ENCODE peak calls at places on chromosome 6, in eight cellular contexts. Y is stomach; Q is CD4-positive, alpha-beta memory T cell; E is aorta; S is mesenchymal stem cell; I is Karpas-422; R is adrenal gland; U is PC-9. H is an unnamed sample.

GRCh38 chr6:19731286-19731685 is 105.9 kb upstream of the ID4 start:
- DNase-seq in Y (no peak), Q (no peak), E (no peak), S (peak; percentile 40), I (no peak), R (no peak), U (peak; percentile 43), H (peak; percentile 57)

GRCh38 chr6:138432063-138432356 is 28.0 kb downstream of the HEBP2 start:
- DNase-seq in Y (no peak), Q (no peak), E (no peak), S (no peak), I (no peak), R (no peak), U (no peak), H (no peak)

GRCh38 chr6:8006208-8006607 is 58.0 kb downstream of the BLOC1S5 start:
- DNase-seq in Y (no peak), Q (no peak), E (no peak), S (peak; percentile 39), I (peak; percentile 67), R (peak; percentile 25), U (no peak), H (peak; percentile 63)

GRCh38 chr6:133277895-133278545 is 36.9 kb downstream of the EYA4 start:
- DNase-seq in Y (no peak), Q (no peak), E (no peak), S (no peak), I (no peak), R (no peak), U (no peak), H (no peak)

GRCh38 chr6:75691012-75691411 is 58.0 kb upstream of the MYO6 start:
- DNase-seq in Y (no peak), Q (no peak), E (no peak), S (peak; percentile 23), I (no peak), R (no peak), U (no peak), H (no peak)

GRCh38 chr6:154754152-154754551 is 20.9 kb downstream of the SCAF8 start:
- DNase-seq in Y (no peak), Q (no peak), E (no peak), S (peak; percentile 65), I (no peak), R (peak; percentile 57), U (no peak), H (no peak)

GRCh38 chr6:161079566-161080262 is 88.1 kb downstream of the MAP3K4 start:
- DNase-seq in Y (no peak), Q (peak; percentile 53), E (no peak), S (peak; percentile 30), I (no peak), R (no peak), U (no peak), H (peak; percentile 46)

GRCh38 chr6:63805808-63806572 is 170.4 kb downstream of the PHF3 start:
- DNase-seq in Y (no peak), Q (no peak), E (peak; percentile 46), S (peak; percentile 93), I (no peak), R (peak; percentile 19), U (peak; percentile 94), H (peak; percentile 89)

GRCh38 chr6:16438677-16439615 is 200.6 kb downstream of the GMPR start:
- DNase-seq in Y (no peak), Q (no peak), E (no peak), S (peak; percentile 59), I (no peak), R (peak; percentile 30), U (no peak), H (peak; percentile 50)

GRCh38 chr6:154962751-154963150 is 32.4 kb upstream of the TIAM2 start:
- DNase-seq in Y (no peak), Q (no peak), E (peak; percentile 57), S (peak; percentile 80), I (no peak), R (no peak), U (peak; percentile 37), H (peak; percentile 79)

GRCh38 chr6:27605401-27606342 is 132.8 kb upstream of the ZNF184 start:
- DNase-seq in Y (no peak), Q (no peak), E (no peak), S (peak; percentile 85), I (no peak), R (no peak), U (peak; percentile 77), H (peak; percentile 67)

GRCh38 chr6:104606361-104606760 is 253.4 kb downstream of the HACE1 start:
- DNase-seq in Y (no peak), Q (no peak), E (no peak), S (no peak), I (no peak), R (no peak), U (no peak), H (no peak)

GRCh38 chr6:73176057-73176456 is 49.2 kb downstream of the KHDC1L start:
- DNase-seq in Y (no peak), Q (no peak), E (no peak), S (no peak), I (no peak), R (no peak), U (no peak), H (no peak)

GRCh38 chr6:73182021-73182607 is 43.2 kb downstream of the KHDC1L start:
- DNase-seq in Y (no peak), Q (no peak), E (no peak), S (no peak), I (no peak), R (no peak), U (no peak), H (no peak)

GRCh38 chr6:73177221-73177944 is 47.9 kb downstream of the KHDC1L start:
- DNase-seq in Y (no peak), Q (no peak), E (no peak), S (no peak), I (peak; percentile 86), R (no peak), U (no peak), H (no peak)

GRCh38 chr6:73180718-73181619 is 44.3 kb downstream of the KHDC1L start:
- DNase-seq in Y (no peak), Q (peak; percentile 32), E (no peak), S (peak; percentile 75), I (peak; percentile 92), R (peak; percentile 23), U (peak; percentile 55), H (peak; percentile 89)

GRCh38 chr6:73180076-73180717 is 45.1 kb downstream of the KHDC1L start:
- DNase-seq in Y (no peak), Q (no peak), E (no peak), S (no peak), I (peak; percentile 82), R (no peak), U (no peak), H (peak; percentile 22)
- H3K4me3 ChIP-seq in Y (peak overlapping the region; percentile 27), Q (no peak overlapping the region), E (no peak overlapping the region), S (no peak overlapping the region), I (peak overlapping the region; percentile 57), R (no peak overlapping the region), U (no peak overlapping the region), H (peak overlapping the region; percentile 81)

GRCh38 chr6:5998236-5998635 is 8.5 kb downstream of the NRN1 start:
- DNase-seq in Y (no peak), Q (no peak), E (no peak), S (no peak), I (no peak), R (no peak), U (no peak), H (no peak)

GRCh38 chr6:5997420-5998093 is 9.2 kb downstream of the NRN1 start:
- DNase-seq in Y (no peak), Q (no peak), E (peak; percentile 75), S (no peak), I (peak; percentile 49), R (peak; percentile 38), U (no peak), H (no peak)

GRCh38 chr6:5994999-5995698 is 11.6 kb downstream of the NRN1 start:
- DNase-seq in Y (no peak), Q (no peak), E (no peak), S (no peak), I (peak; percentile 14), R (no peak), U (no peak), H (no peak)

GRCh38 chr6:5995705-5996686 is 10.7 kb downstream of the NRN1 start:
- DNase-seq in Y (no peak), Q (no peak), E (peak; percentile 72), S (no peak), I (peak; percentile 46), R (peak; percentile 70), U (no peak), H (peak; percentile 24)

DNA sequence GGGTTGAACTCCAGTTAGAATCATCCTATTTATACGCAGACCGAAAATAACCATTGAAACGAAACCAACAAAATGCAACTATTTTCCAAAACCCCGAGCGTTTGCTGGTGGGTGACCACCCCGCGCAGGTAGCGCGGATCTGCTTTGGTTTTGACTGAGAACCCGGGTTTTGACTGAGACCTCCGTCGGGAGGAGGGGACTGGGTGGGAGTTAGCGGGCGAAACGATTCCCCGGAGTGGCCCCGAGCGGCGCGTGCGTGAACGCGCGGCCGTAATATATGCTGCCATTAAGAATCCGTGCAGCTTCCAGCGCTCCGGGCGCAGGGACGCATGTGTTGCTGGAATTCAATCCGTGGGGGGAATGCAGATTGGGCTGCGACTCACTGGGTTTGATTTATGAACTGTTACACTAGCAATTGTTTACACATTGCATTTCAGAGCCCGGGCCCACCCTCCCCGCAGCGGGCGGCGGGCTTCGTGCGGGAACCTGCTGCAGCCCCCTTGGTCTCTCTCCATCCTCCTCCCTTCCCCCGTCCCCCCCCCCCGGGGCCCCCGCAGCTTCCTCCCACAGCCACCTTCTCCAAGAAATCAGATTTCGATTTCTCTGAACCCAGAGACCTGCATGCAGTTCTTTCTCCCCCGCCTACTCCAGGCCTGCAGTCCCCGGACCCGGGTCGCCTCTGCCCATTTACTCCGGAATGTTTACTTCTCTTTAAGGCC is 9.9 kb downstream of the NRN1 start:
- DNase-seq in Y (no peak), Q (no peak), E (no peak), S (no peak), I (peak; percentile 67), R (peak; percentile 28), U (no peak), H (peak; percentile 45)
- H3K27me3 ChIP-seq in Y (peaks cover 93% of the 10 kb centered on the region), Q (peaks cover 91% of the 10 kb centered on the region), E (no peaks in the 10 kb centered on the region), S (peaks cover 53% of the 10 kb centered on the region), I (no peaks in the 10 kb centered on the region), R (peaks cover 77% of the 10 kb centered on the region), U (peaks cover 12% of the 10 kb centered on the region), H (peaks cover 8% of the 10 kb centered on the region)

GRCh38 chr6:165662041-165662491 is 975 bp downstream of the PDE10A start:
- DNase-seq in Y (no peak), Q (no peak), E (no peak), S (peak; percentile 46), I (no peak), R (no peak), U (no peak), H (peak; percentile 22)
- H3K4me3 ChIP-seq in Y (peak overlapping the region; percentile 82), Q (no peak overlapping the region), E (peak overlapping the region; percentile 88), S (peak overlapping the region; percentile 87), I (no peak overlapping the region), R (peak overlapping the region; percentile 67), U (no peak overlapping the region), H (peak overlapping the region; percentile 75)

DNA sequence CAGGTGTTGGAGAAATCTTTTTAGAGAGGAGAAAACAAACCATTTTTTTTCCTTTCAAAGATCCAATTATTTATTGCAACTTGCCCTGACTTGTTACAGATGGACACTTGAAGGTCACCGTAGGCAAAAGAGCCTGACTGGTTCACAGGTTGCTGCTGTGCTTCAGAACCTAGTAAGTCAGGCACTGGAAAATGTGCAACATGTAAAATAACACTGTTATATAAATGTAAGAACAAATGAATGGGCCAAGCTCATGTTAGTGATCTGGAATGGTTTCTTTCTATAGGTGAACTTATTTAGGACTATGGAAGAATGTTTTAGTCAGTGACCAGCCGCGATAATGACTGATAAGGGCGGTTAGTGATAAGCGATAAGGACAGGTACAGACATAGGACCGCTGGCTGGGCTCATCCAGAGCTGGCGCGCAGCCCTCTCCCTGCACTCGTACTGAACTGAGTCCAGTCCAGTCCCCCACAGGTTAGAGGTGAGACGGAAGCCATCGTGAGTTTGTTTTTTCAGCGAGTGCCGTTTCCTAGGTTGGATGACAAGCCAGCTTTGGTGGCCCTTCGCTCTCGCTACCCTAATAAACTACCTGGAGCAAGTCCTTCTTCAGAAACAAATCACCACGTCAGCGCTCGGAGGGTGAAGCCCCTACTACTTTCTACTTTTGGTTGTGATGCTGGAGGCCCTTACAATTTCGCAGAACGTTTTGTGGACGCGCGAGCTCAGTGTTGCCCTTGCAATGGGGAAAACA is 94.4 kb upstream of the PRDM1 start:
- DNase-seq in Y (peak; percentile 52), Q (no peak), E (no peak), S (no peak), I (peak; percentile 57), R (no peak), U (peak; percentile 40), H (no peak)
- H3K27me3 ChIP-seq in Y (peaks cover 31% of the 10 kb centered on the region), Q (peaks cover 4% of the 10 kb centered on the region), E (no peaks in the 10 kb centered on the region), S (no peaks in the 10 kb centered on the region), I (no peaks in the 10 kb centered on the region), R (peaks cover 30% of the 10 kb centered on the region), U (no peaks in the 10 kb centered on the region), H (no peaks in the 10 kb centered on the region)